ENCODE peak calls at places on chromosomes 16 and 17, in seven cellular contexts. D is left colon; X is EL; G is HCEC 1CT; O is CD8-positive, alpha-beta T cell; P is MM.1S; V is foreskin keratinocyte. Z is an unnamed sample.

GRCh38 chr16:81567987-81568748 is 123.6 kb downstream of the CMIP start:
- DNase-seq in X (peak; percentile 88), P (no peak), G (peak; percentile 11), V (no peak), O (no peak), D (no peak), Z (peak; percentile 77)

GRCh38 chr16:47511882-47512281 is 50.8 kb downstream of the PHKB start:
- DNase-seq in P (no peak), X (no peak), V (no peak), O (no peak), G (no peak), D (no peak), Z (peak; percentile 20)

GRCh38 chr16:3596101-3596861 is 15.1 kb downstream of the SLX4 start:
- DNase-seq in D (no peak), P (no peak), O (no peak), V (no peak), X (no peak), G (no peak), Z (no peak)

GRCh38 chr17:1495265-1495664 is 2.8 kb upstream of the MYO1C start:
- DNase-seq in V (no peak), X (peak; percentile 32), P (no peak), D (no peak), O (no peak), G (no peak), Z (no peak)

GRCh38 chr16:11179569-11179968 is 76.4 kb downstream of the SOCS1 start:
- DNase-seq in D (no peak), P (no peak), X (no peak), V (no peak), O (no peak), G (no peak), Z (no peak)

GRCh38 chr17:77345260-77345910 is 204.6 kb downstream of the SEC14L1 start:
- DNase-seq in V (no peak), D (no peak), O (no peak), G (no peak), X (no peak), P (no peak), Z (no peak)

GRCh38 chr16:89476811-89477261 is 13.5 kb downstream of the ANKRD11 start:
- DNase-seq in O (no peak), D (no peak), P (no peak), X (no peak), G (no peak), V (peak; percentile 86), Z (no peak)

GRCh38 chr17:51046527-51047384 is 73.9 kb downstream of the SPAG9 start:
- DNase-seq in X (peak; percentile 81), D (peak; percentile 27), O (no peak), V (no peak), P (no peak), G (peak; percentile 86), Z (peak; percentile 11)

GRCh38 chr16:17194190-17194780 is 276.5 kb downstream of the XYLT1 start:
- DNase-seq in V (no peak), O (peak; percentile 35), X (peak; percentile 24), D (peak; percentile 78), G (no peak), P (no peak), Z (no peak)

GRCh38 chr17:12342609-12343248 is 322.1 kb downstream of the MAP2K4 start:
- DNase-seq in V (no peak), G (peak; percentile 33), X (peak; percentile 30), P (no peak), D (peak; percentile 53), O (no peak), Z (no peak)

GRCh38 chr17:82832881-82833475 is 6.8 kb downstream of the ZNF750 start:
- DNase-seq in D (no peak), X (no peak), P (no peak), G (no peak), V (no peak), O (no peak), Z (no peak)

GRCh38 chr16:19086322-19087199 is 19.1 kb downstream of the COQ7 start:
- DNase-seq in O (peak; percentile 72), P (peak; percentile 83), D (peak; percentile 90), V (no peak), X (peak; percentile 93), G (peak; percentile 92), Z (peak; percentile 93)

GRCh38 chr16:69111831-69112230 is 6.4 kb downstream of the HAS3 start:
- DNase-seq in D (no peak), P (no peak), X (no peak), G (no peak), O (no peak), V (no peak), Z (no peak)

GRCh38 chr16:16143038-16143763 is 80.1 kb downstream of the ABCC6 start:
- DNase-seq in V (no peak), D (peak; percentile 16), O (no peak), X (no peak), P (no peak), G (peak; percentile 25), Z (peak; percentile 22)

GRCh38 chr16:69150146-69150865 is 17.9 kb downstream of the UTP4 start:
- DNase-seq in V (no peak), X (peak; percentile 76), P (peak; percentile 58), D (peak; percentile 50), G (peak; percentile 48), O (no peak), Z (peak; percentile 69)

GRCh38 chr16:71526111-71526998 is at the start of gene CHST4:
- DNase-seq in X (peak; percentile 81), V (no peak), G (peak; percentile 65), D (no peak), P (no peak), O (no peak), Z (peak; percentile 79)

GRCh38 chr16:8848231-8848938 is 20.4 kb downstream of the CARHSP1 start:
- DNase-seq in V (no peak), P (no peak), O (no peak), D (no peak), X (no peak), G (no peak), Z (no peak)

Z was measured in HT1080.